ENCODE peak calls at places on chromosomes 13 and 19, in six cellular contexts. F is SK-N-SH, M is HL-60, X is GM12878, Y is K562, C is HepG2. W is an unnamed sample.

GRCh38 chr19:49999371-50000010 is 25.7 kb downstream of the VRK3 start:
- DNase-seq in Y (no peak), X (no peak), F (no peak), M (no peak), C (no peak), W (no peak)

GRCh38 chr19:6464070-6464873 is at the start of gene CRB3:
- DNase-seq in M (no peak), F (no peak), C (peak), Y (no peak), X (no peak), W (peak)

GRCh38 chr19:55118401-55118991 is 1.1 kb upstream of the PPP1R12C start:
- DNase-seq in Y (peak), F (no peak), C (no peak), X (no peak), M (peak), W (peak)

GRCh38 chr13:65894049-65894448 is 1336.1 kb downstream of the PCDH9 start:
- DNase-seq in M (no peak), F (no peak), X (no peak), Y (no peak), C (no peak), W (no peak)

GRCh38 chr19:36771275-36772231 is 1.1 kb downstream of the ZNF850 start:
- DNase-seq in C (peak), X (peak), Y (peak), M (peak), F (peak), W (peak)

GRCh38 chr13:103873725-103874124 is 807.5 kb upstream of the SLC10A2 start:
- DNase-seq in X (no peak), Y (no peak), F (no peak), M (no peak), C (no peak), W (no peak)

GRCh38 chr19:1969176-1970002 is 28.4 kb downstream of the CSNK1G2 start:
- DNase-seq in Y (no peak), M (no peak), C (no peak), F (no peak), X (no peak), W (no peak)

GRCh38 chr13:82758056-82758455 is 1124.2 kb downstream of the SLITRK1 start:
- DNase-seq in Y (no peak), F (peak), X (no peak), C (peak), M (peak), W (peak)

GRCh38 chr19:54418030-54418929 is 3.0 kb downstream of the TTYH1 start:
- DNase-seq in Y (no peak), M (peak), F (no peak), X (no peak), C (peak), W (peak)

GRCh38 chr19:17450264-17451075 is 2.0 kb upstream of the TMEM221 start:
- DNase-seq in X (no peak), Y (no peak), M (peak), C (no peak), F (no peak), W (no peak)

GRCh38 chr19:38682195-38682867 is 34.9 kb downstream of the ACTN4 start:
- DNase-seq in X (no peak), Y (no peak), M (peak), C (no peak), F (no peak), W (no peak)

GRCh38 chr13:63209330-63210017 is 1793.8 kb upstream of the PCDH20 start:
- DNase-seq in F (no peak), C (no peak), Y (no peak), X (no peak), M (no peak), W (no peak)

GRCh38 chr19:48424694-48425219 is 21.0 kb upstream of the GRWD1 start:
- DNase-seq in Y (peak), F (no peak), M (peak), X (no peak), C (no peak), W (no peak)

GRCh38 chr19:12838893-12839656 is 760 bp downstream of the MAST1 start:
- DNase-seq in M (no peak), C (no peak), Y (no peak), F (peak), X (no peak), W (no peak)

GRCh38 chr19:51687791-51688664 is 5.1 kb upstream of the SPACA6 start:
- DNase-seq in M (no peak), Y (peak), X (no peak), F (peak), C (no peak), W (peak)

GRCh38 chr19:2631213-2631821 is 71.2 kb downstream of the GNG7 start:
- DNase-seq in M (peak), X (no peak), Y (no peak), C (no peak), F (no peak), W (no peak)

GRCh38 chr19:19170053-19170945 is at the start of gene MEF2B:
- DNase-seq in M (no peak), Y (peak), C (peak), F (peak), X (no peak), W (peak)

GRCh38 chr19:33797821-33798633 is 1.4 kb downstream of the KCTD15 start:
- DNase-seq in Y (peak), C (no peak), F (peak), X (no peak), M (peak), W (no peak)

GRCh38 chr13:23618341-23618740 is 48.1 kb downstream of the TNFRSF19 start:
- DNase-seq in X (no peak), M (no peak), C (no peak), F (no peak), Y (no peak), W (no peak)

GRCh38 chr19:54302252-54302651 is 10.7 kb downstream of the LILRA5 start:
- DNase-seq in X (no peak), C (no peak), M (peak), F (no peak), Y (no peak), W (no peak)

GRCh38 chr13:25170554-25171107 is 1.5 kb downstream of the AMER2 start:
- DNase-seq in F (peak), Y (no peak), X (no peak), C (no peak), M (no peak), W (no peak)

GRCh38 chr13:46184277-46184699 is 2.3 kb upstream of the LCP1 start:
- DNase-seq in M (peak), X (no peak), F (peak), Y (peak), C (peak), W (peak)

GRCh38 chr13:88623150-88623549 is 952.0 kb downstream of the SLITRK5 start:
- DNase-seq in F (no peak), C (no peak), X (no peak), M (no peak), Y (no peak), W (no peak)

GRCh38 chr13:24626449-24626848 is 53.8 kb upstream of the ATP12A start:
- DNase-seq in X (no peak), F (no peak), C (no peak), Y (no peak), M (no peak), W (no peak)

GRCh38 chr19:4988770-4989251 is 19.9 kb downstream of the KDM4B start:
- DNase-seq in M (no peak), Y (no peak), X (no peak), F (no peak), C (no peak), W (no peak)

GRCh38 chr13:78742659-78743058 is 83.7 kb upstream of the OBI1 start:
- DNase-seq in M (no peak), X (no peak), F (no peak), Y (no peak), C (no peak), W (no peak)

GRCh38 chr19:40265763-40266099 is 19.4 kb downstream of the AKT2 start:
- DNase-seq in Y (no peak), C (no peak), F (no peak), M (no peak), X (no peak), W (no peak)

GRCh38 chr13:98900442-98900841 is 77.4 kb downstream of the DOCK9 start:
- DNase-seq in Y (no peak), F (no peak), X (no peak), M (no peak), C (no peak), W (no peak)

GRCh38 chr19:14237011-14237941 is 31.3 kb upstream of the ADGRL1 start:
- DNase-seq in F (no peak), C (no peak), Y (no peak), X (no peak), M (no peak), W (no peak)

GRCh38 chr19:16000024-16000687 is 51.3 kb downstream of the OR10H4 start:
- DNase-seq in X (no peak), Y (no peak), C (no peak), F (no peak), M (no peak), W (no peak)

GRCh38 chr19:16005925-16006324 is 57.1 kb downstream of the OR10H4 start:
- DNase-seq in X (no peak), F (no peak), M (no peak), Y (no peak), C (no peak), W (no peak)

GRCh38 chr19:16002380-16002779 is 53.6 kb downstream of the OR10H4 start:
- DNase-seq in C (no peak), F (no peak), X (no peak), Y (no peak), M (peak), W (no peak)

GRCh38 chr19:16001481-16002312 is 52.9 kb downstream of the OR10H4 start:
- DNase-seq in Y (no peak), X (peak), C (peak), M (peak), F (no peak), W (no peak)

DNA sequence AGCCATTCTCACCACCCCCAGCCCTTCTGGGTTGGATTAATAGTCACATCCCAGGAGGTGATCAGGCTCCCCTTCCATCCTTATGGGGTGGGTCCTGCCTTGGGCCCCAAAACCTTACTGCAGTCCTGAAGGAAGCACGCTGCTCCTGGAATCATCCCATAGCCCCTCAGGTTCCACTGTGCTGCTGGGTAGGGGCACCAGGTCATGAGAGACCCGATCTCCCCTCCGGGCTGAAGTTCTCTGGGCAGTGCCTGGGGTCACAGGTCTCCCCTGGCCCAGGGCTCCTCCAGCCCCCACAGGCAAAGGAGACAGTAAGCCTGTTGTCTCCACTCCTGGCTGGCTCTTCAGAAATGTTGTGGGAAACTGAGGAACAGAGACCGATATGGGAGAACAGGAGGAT is 54.2 kb downstream of the OR10H4 start:
- DNase-seq in X (no peak), Y (no peak), M (no peak), F (no peak), C (no peak), W (no peak)
- TF ChIP-seq GABPA in X (no peak), Y (no peak), M (no peak), F (no peak), C (no peak), W (no peak)

GRCh38 chr19:34982275-34982674 is 17.8 kb upstream of the GRAMD1A start:
- DNase-seq in C (no peak), Y (no peak), X (no peak), F (no peak), M (no peak), W (no peak)

GRCh38 chr19:34984287-34984686 is 15.8 kb upstream of the GRAMD1A start:
- DNase-seq in Y (no peak), C (no peak), M (no peak), X (no peak), F (no peak), W (no peak)

GRCh38 chr19:34983786-34984185 is 16.3 kb upstream of the GRAMD1A start:
- DNase-seq in C (no peak), Y (no peak), X (no peak), F (no peak), M (no peak), W (no peak)

GRCh38 chr19:34988119-34988518 is 12.0 kb upstream of the GRAMD1A start:
- DNase-seq in C (no peak), M (no peak), X (no peak), Y (no peak), F (no peak), W (no peak)

DNA sequence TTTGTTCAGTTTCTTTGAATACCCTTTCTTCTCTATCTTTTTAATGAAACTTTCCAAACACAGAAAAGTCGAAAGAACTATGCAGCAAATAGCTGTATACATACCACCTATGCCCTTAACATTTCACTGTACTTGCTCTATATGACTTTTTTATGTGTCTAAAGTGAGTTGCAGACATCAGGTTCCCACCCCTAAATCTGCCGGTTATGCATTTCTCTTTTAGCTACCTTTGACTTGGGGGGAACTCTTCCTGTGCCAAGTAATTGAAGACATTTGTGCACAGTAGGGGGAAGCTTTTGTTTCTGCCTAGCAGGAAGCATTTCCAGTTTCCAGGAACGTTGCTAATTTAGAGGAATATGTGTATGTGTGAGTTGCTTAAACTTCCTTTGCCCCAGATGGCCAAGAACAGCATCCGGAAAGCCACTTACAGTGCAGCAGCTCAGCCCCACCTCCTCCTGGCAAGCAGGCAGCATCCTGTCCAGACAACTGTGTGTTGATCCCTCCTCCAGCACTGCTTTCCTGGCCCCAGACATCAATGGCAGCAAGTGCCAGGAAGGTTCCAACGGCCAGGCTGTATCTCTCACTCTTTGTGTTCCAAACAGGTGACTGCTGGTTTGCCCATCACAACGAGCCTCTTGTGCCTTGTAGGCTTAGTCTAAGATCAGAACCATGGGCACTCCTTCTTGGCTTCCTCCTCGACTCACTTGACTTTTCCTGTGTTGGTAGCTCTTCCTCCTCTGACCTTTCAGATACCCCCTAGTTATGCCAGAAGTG is 14.7 kb upstream of the GRAMD1A start:
- DNase-seq in Y (no peak), X (no peak), F (no peak), M (no peak), C (no peak), W (no peak)
- H3K4me3 ChIP-seq in Y (no peak), X (no peak), F (no peak), M (no peak), C (no peak), W (no peak)

GRCh38 chr19:31255863-31256600 is 93.2 kb downstream of the TSHZ3 start:
- DNase-seq in Y (no peak), M (no peak), X (no peak), C (no peak), F (no peak), W (no peak)
- TF ChIP-seq GABPA in Y (no peak), M (no peak), X (no peak), C (no peak), F (no peak), W (no peak)

DNA sequence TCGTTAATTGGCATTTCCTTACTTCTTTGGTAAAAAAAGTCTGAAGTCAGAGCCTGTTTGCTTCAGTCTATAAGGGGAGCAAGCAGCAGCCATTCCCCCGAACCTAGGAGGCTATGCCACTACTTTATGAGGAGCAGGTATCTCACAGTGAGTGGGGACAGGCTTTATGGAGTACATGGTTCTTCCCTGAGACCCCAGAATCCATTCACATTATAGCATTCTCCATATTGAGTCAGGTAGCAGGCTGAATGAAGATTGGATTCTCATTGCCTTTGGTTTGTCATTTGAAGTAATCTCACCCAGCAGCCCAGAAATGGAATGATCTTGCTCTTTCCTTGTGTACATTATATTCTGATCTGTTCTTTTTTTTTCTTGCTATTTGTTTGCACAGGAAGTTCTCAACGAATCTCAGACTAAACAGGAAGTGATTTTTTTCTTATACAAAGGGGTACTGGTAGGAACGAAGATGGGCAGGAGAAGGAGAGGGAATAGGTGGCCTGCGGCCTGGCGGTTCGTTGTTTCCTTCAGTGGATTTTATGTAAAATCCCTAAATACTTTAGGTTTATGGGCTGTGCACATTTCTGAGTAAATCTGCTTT is 74.4 kb downstream of the ARHGAP35 start:
- DNase-seq in F (no peak), C (no peak), Y (no peak), M (no peak), X (no peak), W (no peak)
- H3K4me3 ChIP-seq in F (no peak), C (no peak), Y (no peak), M (no peak), X (no peak), W (no peak)

DNA sequence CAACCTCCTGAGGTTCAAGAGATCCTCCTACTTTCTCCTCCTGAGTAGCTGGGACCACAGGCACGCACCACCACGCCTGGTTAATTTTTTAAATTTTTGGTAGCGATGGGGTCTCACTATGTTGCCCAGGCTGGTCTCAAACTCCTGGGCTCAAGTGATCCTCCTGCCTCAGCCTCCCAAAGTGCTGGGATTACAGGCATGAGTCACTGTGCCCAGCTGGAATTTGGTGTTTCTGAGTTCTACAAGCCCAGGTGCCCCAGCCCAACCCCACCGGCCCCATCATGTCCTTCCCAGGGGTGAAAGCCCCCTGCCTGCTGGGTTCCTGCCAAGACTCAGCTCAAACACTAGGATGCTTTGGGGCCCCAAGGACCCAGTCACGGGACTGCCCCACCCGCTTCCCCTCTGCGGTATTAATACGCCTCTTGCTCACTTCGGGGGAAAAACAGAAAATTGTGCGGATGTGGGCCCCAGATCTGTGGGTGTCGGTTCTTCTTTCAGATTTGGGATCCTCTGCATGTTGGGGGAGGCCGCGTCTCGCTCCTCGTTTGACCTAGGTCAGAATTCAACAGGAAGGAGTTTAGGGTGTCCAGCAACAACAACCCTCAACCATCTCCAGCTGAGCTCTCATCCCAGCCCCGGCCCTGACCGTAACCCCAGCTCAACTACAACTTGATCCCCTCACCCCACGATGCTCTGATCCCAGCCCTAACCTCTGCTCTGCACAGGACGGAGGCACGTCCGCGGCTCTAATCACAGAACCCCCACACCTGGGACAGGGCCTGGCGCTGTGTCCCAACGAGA is 3.7 kb upstream of the FCER2 start:
- DNase-seq in F (no peak), X (peak), M (peak), Y (no peak), C (no peak), W (no peak)
- TF ChIP-seq GABPA in F (no peak), X (no peak), M (no peak), Y (no peak), C (no peak), W (no peak)

W was measured in H1.